ENCODE peak calls at places on chromosomes 13 and 19, in seven cellular contexts. One of them, this sample, is unnamed.

GRCh38 chr19:53463263-53463662 is 4.3 kb upstream of the ZNF813 start:
- DNase-seq in brain pericyte: no peak
- DNase-seq in cardiac fibroblast: no peak
- DNase-seq in EH: peak; percentile 8
- DNase-seq in lower leg skin: no peak
- DNase-seq in activated CD4-positive, alpha-beta memory T cell treated with anti-CD3 and anti-CD28 coated beads, Interleukin-2, amount 10 ng/mL, durations not matched to agents 7 days and 5 days: no peak
- DNase-seq in NCI-H446 treated with DMSO at 0.1 percent for 48 hours: no peak
- DNase-seq in this sample: no peak

GRCh38 chr13:74114641-74115040 is 19.6 kb downstream of the KLF12 start:
- DNase-seq in brain pericyte: no peak
- DNase-seq in cardiac fibroblast: no peak
- DNase-seq in EH: no peak
- DNase-seq in lower leg skin: no peak
- DNase-seq in activated CD4-positive, alpha-beta memory T cell treated with anti-CD3 and anti-CD28 coated beads, Interleukin-2, amount 10 ng/mL, durations not matched to agents 7 days and 5 days: no peak
- DNase-seq in NCI-H446 treated with DMSO at 0.1 percent for 48 hours: no peak
- DNase-seq in this sample: no peak

GRCh38 chr13:110507678-110508381 is 53.7 kb downstream of the RAB20 start:
- DNase-seq in brain pericyte: no peak
- DNase-seq in cardiac fibroblast: no peak
- DNase-seq in EH: no peak
- DNase-seq in lower leg skin: no peak
- DNase-seq in activated CD4-positive, alpha-beta memory T cell treated with anti-CD3 and anti-CD28 coated beads, Interleukin-2, amount 10 ng/mL, durations not matched to agents 7 days and 5 days: no peak
- DNase-seq in NCI-H446 treated with DMSO at 0.1 percent for 48 hours: no peak
- DNase-seq in this sample: no peak

GRCh38 chr19:17718988-17719711 is at the start of gene MAP1S:
- DNase-seq in brain pericyte: no peak
- DNase-seq in cardiac fibroblast: peak; percentile 67
- DNase-seq in EH: peak; percentile 57
- DNase-seq in lower leg skin: peak; percentile 88
- DNase-seq in activated CD4-positive, alpha-beta memory T cell treated with anti-CD3 and anti-CD28 coated beads, Interleukin-2, amount 10 ng/mL, durations not matched to agents 7 days and 5 days: peak; percentile 73
- DNase-seq in NCI-H446 treated with DMSO at 0.1 percent for 48 hours: no peak
- DNase-seq in this sample: peak; percentile 92

GRCh38 chr19:48329167-48329891 is 4.0 kb downstream of the EMP3 start:
- DNase-seq in brain pericyte: no peak
- DNase-seq in cardiac fibroblast: peak; percentile 46
- DNase-seq in EH: peak; percentile 71
- DNase-seq in lower leg skin: no peak
- DNase-seq in activated CD4-positive, alpha-beta memory T cell treated with anti-CD3 and anti-CD28 coated beads, Interleukin-2, amount 10 ng/mL, durations not matched to agents 7 days and 5 days: peak; percentile 60
- DNase-seq in NCI-H446 treated with DMSO at 0.1 percent for 48 hours: no peak
- DNase-seq in this sample: peak; percentile 51

GRCh38 chr13:102978168-102978567 is 88.0 kb downstream of the SLC10A2 start:
- DNase-seq in brain pericyte: no peak
- DNase-seq in cardiac fibroblast: peak; percentile 27
- DNase-seq in EH: peak; percentile 41
- DNase-seq in lower leg skin: no peak
- DNase-seq in activated CD4-positive, alpha-beta memory T cell treated with anti-CD3 and anti-CD28 coated beads, Interleukin-2, amount 10 ng/mL, durations not matched to agents 7 days and 5 days: no peak
- DNase-seq in NCI-H446 treated with DMSO at 0.1 percent for 48 hours: no peak
- DNase-seq in this sample: no peak

GRCh38 chr13:112545866-112546265 is 42.1 kb downstream of the TUBGCP3 start:
- DNase-seq in brain pericyte: no peak
- DNase-seq in cardiac fibroblast: peak; percentile 78
- DNase-seq in EH: peak; percentile 79
- DNase-seq in lower leg skin: no peak
- DNase-seq in activated CD4-positive, alpha-beta memory T cell treated with anti-CD3 and anti-CD28 coated beads, Interleukin-2, amount 10 ng/mL, durations not matched to agents 7 days and 5 days: no peak
- DNase-seq in NCI-H446 treated with DMSO at 0.1 percent for 48 hours: no peak
- DNase-seq in this sample: no peak

GRCh38 chr19:34555447-34555846 is 73.9 kb downstream of the WTIP start:
- DNase-seq in brain pericyte: no peak
- DNase-seq in cardiac fibroblast: peak; percentile 1
- DNase-seq in EH: peak; percentile 21
- DNase-seq in lower leg skin: no peak
- DNase-seq in activated CD4-positive, alpha-beta memory T cell treated with anti-CD3 and anti-CD28 coated beads, Interleukin-2, amount 10 ng/mL, durations not matched to agents 7 days and 5 days: no peak
- DNase-seq in NCI-H446 treated with DMSO at 0.1 percent for 48 hours: no peak
- DNase-seq in this sample: no peak

GRCh38 chr13:28488376-28489005 is 6.4 kb downstream of the FLT1 start:
- DNase-seq in brain pericyte: no peak
- DNase-seq in cardiac fibroblast: no peak
- DNase-seq in EH: peak; percentile 60
- DNase-seq in lower leg skin: no peak
- DNase-seq in activated CD4-positive, alpha-beta memory T cell treated with anti-CD3 and anti-CD28 coated beads, Interleukin-2, amount 10 ng/mL, durations not matched to agents 7 days and 5 days: no peak
- DNase-seq in NCI-H446 treated with DMSO at 0.1 percent for 48 hours: no peak
- DNase-seq in this sample: no peak

GRCh38 chr13:76296751-76297150 is 589.5 kb downstream of the KCTD12 start:
- DNase-seq in brain pericyte: no peak
- DNase-seq in cardiac fibroblast: no peak
- DNase-seq in EH: no peak
- DNase-seq in lower leg skin: no peak
- DNase-seq in activated CD4-positive, alpha-beta memory T cell treated with anti-CD3 and anti-CD28 coated beads, Interleukin-2, amount 10 ng/mL, durations not matched to agents 7 days and 5 days: no peak
- DNase-seq in NCI-H446 treated with DMSO at 0.1 percent for 48 hours: no peak
- DNase-seq in this sample: no peak

GRCh38 chr19:12828494-12828893 is 5.9 kb downstream of the RTBDN start:
- DNase-seq in brain pericyte: no peak
- DNase-seq in cardiac fibroblast: peak; percentile 57
- DNase-seq in EH: peak; percentile 41
- DNase-seq in lower leg skin: no peak
- DNase-seq in activated CD4-positive, alpha-beta memory T cell treated with anti-CD3 and anti-CD28 coated beads, Interleukin-2, amount 10 ng/mL, durations not matched to agents 7 days and 5 days: peak; percentile 33
- DNase-seq in NCI-H446 treated with DMSO at 0.1 percent for 48 hours: peak; percentile 34
- DNase-seq in this sample: peak; percentile 71

GRCh38 chr19:46741447-46741846 is 4.4 kb upstream of the FKRP start:
- DNase-seq in brain pericyte: no peak
- DNase-seq in cardiac fibroblast: no peak
- DNase-seq in EH: no peak
- DNase-seq in lower leg skin: no peak
- DNase-seq in activated CD4-positive, alpha-beta memory T cell treated with anti-CD3 and anti-CD28 coated beads, Interleukin-2, amount 10 ng/mL, durations not matched to agents 7 days and 5 days: no peak
- DNase-seq in NCI-H446 treated with DMSO at 0.1 percent for 48 hours: no peak
- DNase-seq in this sample: no peak